ENCODE peak calls at places on chromosomes 11 and 22, in ten cellular contexts. N, K, U, V, F, S, Q, J, A and E are unnamed samples. For H3K4me1, the result is how much of the 10 kb centered on the place peaks cover.

GRCh38 chr11:68314203-68314885 is 2.0 kb downstream of the LRP5 start:
- DNase-seq in U (peak), F (no peak), J (no peak), K (no peak), V (no peak), N (peak), A (no peak), Q (no peak), S (no peak), E (no peak)

GRCh38 chr22:33659423-33659822 is 260.9 kb downstream of the LARGE1 start:
- DNase-seq in A (no peak), U (no peak), K (no peak), F (no peak), N (no peak), V (peak), Q (no peak), S (no peak), J (peak), E (no peak)

GRCh38 chr11:125090816-125091215 is 20.6 kb downstream of the TMEM218 start:
- DNase-seq in N (no peak), F (no peak), Q (no peak), S (no peak), V (no peak), A (no peak), U (no peak), J (no peak), K (no peak), E (no peak)

GRCh38 chr11:19326499-19326898 is 85.8 kb upstream of the E2F8 start:
- DNase-seq in S (no peak), V (no peak), F (no peak), K (no peak), A (peak), N (peak), Q (no peak), U (no peak), J (peak), E (no peak)

GRCh38 chr11:70111269-70112016 is 33.3 kb downstream of the ANO1 start:
- DNase-seq in F (no peak), V (peak), K (no peak), J (peak), A (peak), S (no peak), U (peak), Q (no peak), N (no peak), E (peak)

GRCh38 chr11:62144641-62145255 is 20.9 kb downstream of the INCENP start:
- DNase-seq in F (peak), V (no peak), U (no peak), J (no peak), S (no peak), A (no peak), K (no peak), Q (no peak), N (no peak), E (no peak)

GRCh38 chr11:47983464-47984397 is 3.4 kb downstream of the PTPRJ start:
- DNase-seq in F (no peak), N (no peak), U (peak), A (peak), K (no peak), S (no peak), Q (no peak), J (peak), V (no peak), E (no peak)

GRCh38 chr11:65793144-65793581 is 6.3 kb downstream of the OVOL1 start:
- DNase-seq in A (no peak), K (peak), S (peak), F (peak), V (peak), J (no peak), U (no peak), N (no peak), Q (no peak), E (no peak)

GRCh38 chr11:88603499-88603898 is 266.0 kb upstream of the CTSC start:
- DNase-seq in K (peak), V (no peak), U (no peak), F (no peak), J (peak), Q (no peak), S (no peak), N (peak), A (peak), E (no peak)

GRCh38 chr11:94730153-94730552 is 38.0 kb upstream of the AMOTL1 start:
- DNase-seq in U (no peak), K (no peak), S (no peak), J (no peak), A (no peak), N (no peak), F (no peak), Q (no peak), V (no peak), E (no peak)

GRCh38 chr11:45859661-45860140 is 12.4 kb downstream of the CRY2 start:
- DNase-seq in N (peak), V (peak), A (peak), Q (no peak), S (peak), K (peak), J (peak), U (no peak), F (peak), E (peak)

GRCh38 chr22:47370448-47371262 is 608.2 kb downstream of the TBC1D22A start:
- DNase-seq in F (peak), N (no peak), K (no peak), Q (no peak), U (no peak), V (no peak), J (no peak), A (no peak), S (no peak), E (no peak)

GRCh38 chr11:14358729-14359439 is at the start of gene RRAS2:
- DNase-seq in J (peak), N (peak), A (peak), K (peak), S (no peak), Q (peak), V (peak), F (peak), U (peak), E (peak)

GRCh38 chr11:6377902-6378694 is 12.2 kb upstream of the SMPD1 start:
- DNase-seq in K (no peak), N (peak), J (no peak), S (no peak), V (no peak), U (no peak), Q (peak), A (no peak), F (no peak), E (no peak)

GRCh38 chr11:113602483-113602882 is 103.6 kb downstream of the TMPRSS5 start:
- DNase-seq in J (no peak), A (no peak), Q (no peak), F (no peak), S (no peak), V (no peak), N (no peak), U (no peak), K (no peak), E (no peak)

GRCh38 chr11:776459-777287 is 614 bp downstream of the GATD1 start:
- DNase-seq in Q (no peak), K (peak), S (no peak), A (no peak), F (peak), J (no peak), V (no peak), N (peak), U (no peak), E (peak)

GRCh38 chr11:18132341-18132740 is at the start of gene MRGPRX3:
- DNase-seq in F (no peak), J (no peak), U (no peak), V (no peak), Q (no peak), A (no peak), N (no peak), S (no peak), K (peak), E (no peak)

GRCh38 chr22:45553333-45554039 is 50.8 kb downstream of the FBLN1 start:
- DNase-seq in Q (peak), N (peak), J (peak), F (peak), S (no peak), V (peak), U (peak), K (peak), A (peak), E (peak)

GRCh38 chr11:121253951-121254350 is 38.6 kb upstream of the SC5D start:
- DNase-seq in K (peak), V (no peak), S (no peak), J (no peak), F (no peak), N (no peak), Q (no peak), U (no peak), A (no peak), E (no peak)
- H3K4me1 ChIP-seq in K (under half), V (under half), S (under half), J (under half), F (under half), N (under half), Q (under half), U (under half), A (under half), E (under half)

GRCh38 chr11:128509990-128510389 is 77.4 kb downstream of the ETS1 start:
- DNase-seq in A (peak), Q (no peak), J (peak), S (no peak), N (no peak), F (no peak), V (no peak), U (peak), K (peak), E (no peak)

GRCh38 chr11:128506999-128507591 is 80.3 kb downstream of the ETS1 start:
- DNase-seq in J (peak), N (peak), Q (no peak), K (peak), V (peak), S (no peak), F (peak), U (peak), A (peak), E (no peak)

GRCh38 chr11:128506384-128506783 is 81.0 kb downstream of the ETS1 start:
- DNase-seq in Q (no peak), K (no peak), V (no peak), N (no peak), A (no peak), U (no peak), F (no peak), J (no peak), S (no peak), E (no peak)

GRCh38 chr11:128508785-128509518 is 78.4 kb downstream of the ETS1 start:
- DNase-seq in N (no peak), U (peak), A (peak), S (no peak), J (peak), F (no peak), Q (peak), K (peak), V (no peak), E (no peak)

GRCh38 chr11:128507936-128508335 is 79.4 kb downstream of the ETS1 start:
- DNase-seq in A (no peak), Q (no peak), U (no peak), N (no peak), V (no peak), F (no peak), J (no peak), K (no peak), S (no peak), E (no peak)
- H3K4me1 ChIP-seq in A (under half), Q (half or more), U (half or more), N (half or more), V (under half), F (half or more), J (half or more), K (half or more), S (half or more), E (under half)

DNA sequence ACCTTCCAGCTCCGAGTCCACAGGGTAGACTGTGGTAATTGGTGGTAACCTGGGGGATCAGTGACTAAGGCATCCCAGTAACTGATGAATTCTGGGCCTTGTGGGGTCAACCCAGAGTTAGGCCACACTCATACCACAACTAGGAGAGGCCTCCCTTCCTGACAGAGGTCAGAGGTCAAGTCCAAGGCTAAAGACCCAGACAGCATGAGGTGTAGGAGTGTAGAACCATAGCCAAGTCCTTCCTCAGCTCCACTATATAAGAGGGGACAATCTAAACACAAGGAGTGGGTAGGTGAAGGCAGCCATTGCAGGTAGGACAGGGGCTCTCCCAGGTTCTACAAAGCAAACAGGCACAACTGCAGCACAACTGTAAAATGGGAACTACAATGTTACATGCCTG is 4.6 kb downstream of the AP1B1 start:
- DNase-seq in F (no peak), N (no peak), J (no peak), Q (no peak), A (no peak), U (no peak), S (no peak), V (no peak), K (no peak), E (no peak)
- H3K4me1 ChIP-seq in F (half or more), N (under half), J (under half), Q (under half), A (under half), U (under half), S (under half), V (under half), K (under half), E (under half)

GRCh38 chr11:57791321-57792059 is 29.9 kb downstream of the CTNND1 start:
- DNase-seq in K (peak), N (no peak), S (no peak), U (no peak), V (no peak), F (no peak), Q (no peak), J (no peak), A (no peak), E (no peak)
- H3K4me1 ChIP-seq in K (half or more), N (under half), S (half or more), U (half or more), V (under half), F (half or more), Q (under half), J (under half), A (under half), E (under half)

GRCh38 chr22:17376950-17377349 is 7.7 kb downstream of the CECR2 start:
- DNase-seq in V (no peak), Q (no peak), J (no peak), N (no peak), A (no peak), S (no peak), F (no peak), U (no peak), K (no peak), E (no peak)
- H3K4me1 ChIP-seq in V (under half), Q (under half), J (under half), N (under half), A (under half), S (under half), F (under half), U (under half), K (under half), E (half or more)

GRCh38 chr11:95968585-95968984 is 44.7 kb upstream of the MTMR2 start:
- DNase-seq in K (no peak), Q (no peak), F (no peak), U (no peak), J (no peak), A (peak), S (no peak), V (no peak), N (peak), E (no peak)
- H3K4me1 ChIP-seq in K (under half), Q (under half), F (under half), U (under half), J (under half), A (under half), S (under half), V (under half), N (under half), E (under half)

DNA sequence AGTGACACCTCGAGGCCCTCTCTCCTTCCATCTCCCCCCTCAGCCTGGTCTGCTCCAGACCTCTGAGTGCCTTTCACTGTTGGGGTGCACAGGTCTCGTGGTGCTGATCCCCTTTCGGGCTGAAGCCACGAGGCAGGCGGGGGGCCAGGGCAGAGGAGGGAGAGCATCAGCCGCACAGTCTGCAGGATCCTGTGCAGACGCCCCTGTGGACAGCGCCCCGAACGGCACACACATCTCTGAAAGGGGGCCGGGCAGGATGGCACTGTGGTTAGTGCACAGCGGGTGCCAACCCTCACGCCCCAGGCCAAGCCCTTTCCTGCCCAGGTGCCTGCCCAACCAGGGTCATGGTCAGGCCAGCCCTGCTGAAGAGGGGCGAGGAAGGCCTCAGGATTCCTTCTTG is 56.7 kb downstream of the CACNA1I start:
- DNase-seq in Q (no peak), N (no peak), F (no peak), K (no peak), U (no peak), J (no peak), V (no peak), A (no peak), S (no peak), E (no peak)
- H3K4me1 ChIP-seq in Q (under half), N (under half), F (under half), K (under half), U (under half), J (under half), V (under half), A (under half), S (under half), E (under half)

GRCh38 chr22:24157783-24158170 is 23.5 kb upstream of the SUSD2 start:
- DNase-seq in S (no peak), K (no peak), N (no peak), U (no peak), A (no peak), V (no peak), F (no peak), Q (peak), J (peak), E (no peak)

GRCh38 chr22:24156146-24156914 is 25.0 kb upstream of the SUSD2 start:
- DNase-seq in F (peak), A (peak), U (no peak), K (peak), N (peak), Q (peak), S (no peak), V (no peak), J (peak), E (peak)

GRCh38 chr22:24155597-24156145 is 25.6 kb upstream of the SUSD2 start:
- DNase-seq in K (peak), Q (peak), N (peak), A (peak), U (peak), V (peak), J (peak), S (no peak), F (peak), E (peak)

GRCh38 chr22:24154826-24155225 is 26.5 kb upstream of the SUSD2 start:
- DNase-seq in N (no peak), A (no peak), S (no peak), Q (no peak), F (no peak), J (no peak), K (no peak), V (no peak), U (no peak), E (no peak)

DNA sequence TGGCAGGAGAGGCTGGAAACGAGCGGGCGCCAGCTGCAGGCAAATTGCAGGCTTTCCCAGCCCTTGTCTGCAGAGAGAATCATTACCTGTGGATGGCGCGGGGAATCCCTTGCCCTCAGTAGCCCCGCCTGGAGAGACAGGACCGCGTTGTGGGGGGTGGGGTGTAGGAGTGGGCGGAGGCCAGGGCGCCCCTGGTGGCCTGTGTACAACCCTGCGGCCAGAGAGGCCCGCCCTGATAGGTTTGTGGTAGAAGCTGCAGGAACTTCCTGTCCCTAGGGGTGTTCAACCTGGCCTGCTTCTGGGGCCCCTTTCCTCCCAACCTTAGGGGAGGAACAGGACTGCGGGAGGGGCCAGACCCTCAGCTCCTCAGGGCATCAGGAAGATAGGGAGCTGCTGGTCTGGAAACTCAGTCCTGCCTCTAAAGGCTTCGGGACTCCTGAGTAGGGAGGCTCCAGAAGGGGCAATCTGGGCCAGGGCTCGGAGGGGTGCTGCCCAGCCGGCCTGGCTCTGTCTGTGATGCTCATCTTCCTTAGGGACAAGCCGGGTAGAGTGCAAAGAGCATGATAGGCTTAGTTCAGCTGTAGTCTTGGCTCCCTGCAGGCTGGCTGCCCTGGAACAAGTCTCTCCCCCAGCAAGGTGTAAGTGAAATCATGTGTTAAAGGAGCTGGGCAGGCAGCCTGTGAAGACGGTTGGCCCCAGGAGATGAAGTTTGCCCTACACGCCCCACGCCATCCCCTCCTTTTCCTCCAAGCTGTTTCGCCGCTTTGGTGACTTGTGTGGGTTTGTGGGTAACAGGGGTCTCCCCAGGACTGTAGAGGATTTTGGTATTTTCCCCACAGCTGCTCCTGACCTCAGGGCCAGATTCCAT is 24.1 kb upstream of the SUSD2 start:
- DNase-seq in J (peak), V (peak), N (peak), U (peak), Q (peak), K (peak), A (peak), S (no peak), F (peak), E (peak)
- H3K4me1 ChIP-seq in J (under half), V (under half), N (under half), U (under half), Q (half or more), K (under half), A (under half), S (under half), F (half or more), E (under half)

DNA sequence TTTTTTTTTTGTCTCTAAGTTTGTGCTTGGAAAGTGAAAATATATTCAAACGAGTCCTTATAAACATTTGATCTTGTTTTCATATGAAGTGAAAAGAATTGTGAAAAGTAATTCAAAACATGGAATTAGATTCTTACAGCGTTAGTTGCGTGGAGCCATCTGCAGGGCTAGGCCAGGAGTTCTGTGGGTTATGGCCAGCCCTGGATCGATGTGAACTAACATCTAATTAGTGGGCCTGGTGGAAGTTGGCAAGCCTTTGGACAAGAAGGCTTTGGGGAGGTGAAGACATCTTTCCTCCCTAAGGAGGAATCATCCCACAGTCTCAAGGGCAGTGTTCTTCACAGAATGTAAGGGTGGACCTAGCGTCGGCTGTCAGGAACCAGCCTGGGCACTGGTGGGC is 37.3 kb downstream of the PARVA start:
- DNase-seq in N (no peak), V (no peak), F (no peak), U (no peak), Q (no peak), K (no peak), A (no peak), S (no peak), J (no peak), E (no peak)
- H3K4me1 ChIP-seq in N (under half), V (under half), F (under half), U (under half), Q (under half), K (half or more), A (half or more), S (under half), J (under half), E (under half)